ENCODE peak calls at places on chromosomes 1 and 21, in four cellular contexts. V is sigmoid colon, L is K562, F is HepG2. P is an unnamed sample. For H3K4me1, the result is how much of the 10 kb centered on the place peaks cover.

GRCh38 chr1:213661346-213661745 is 326.4 kb upstream of the PROX1 start:
- DNase-seq in V (no peak), L (no peak), F (no peak), P (no peak)

GRCh38 chr1:180267211-180267561 is 37.1 kb downstream of the LHX4 start:
- DNase-seq in V (peak), L (no peak), F (no peak), P (no peak)

GRCh38 chr21:46066843-46067331 is 31.0 kb upstream of the COL6A2 start:
- DNase-seq in V (peak), L (no peak), F (no peak), P (no peak)

GRCh38 chr1:39573736-39574624 is 2.6 kb downstream of the PABPC4 start:
- DNase-seq in V (no peak), L (no peak), F (no peak), P (no peak)

GRCh38 chr1:27031235-27032118 is 18.8 kb upstream of the TENT5B start:
- DNase-seq in V (peak), L (peak), F (no peak), P (peak)

GRCh38 chr1:192817202-192817601 is 8.4 kb downstream of the RGS2 start:
- DNase-seq in V (no peak), L (no peak), F (no peak), P (no peak)

GRCh38 chr1:3501856-3502665 is 47.6 kb downstream of the ARHGEF16 start:
- DNase-seq in V (peak), L (peak), F (peak), P (peak)

GRCh38 chr1:20593766-20594165 is 4.9 kb downstream of the CDA start:
- DNase-seq in V (no peak), L (no peak), F (no peak), P (no peak)

GRCh38 chr21:46517361-46517760 is 58.7 kb downstream of the DIP2A start:
- DNase-seq in V (no peak), L (no peak), F (no peak), P (no peak)

GRCh38 chr1:190277116-190277515 is 200.5 kb downstream of the BRINP3 start:
- DNase-seq in V (no peak), L (no peak), F (no peak), P (no peak)

GRCh38 chr1:150309758-150310495 is 11.4 kb upstream of the PRPF3 start:
- DNase-seq in V (no peak), L (no peak), F (no peak), P (no peak)

GRCh38 chr21:41602511-41602910 is 94.6 kb upstream of the TMPRSS2 start:
- DNase-seq in V (peak), L (no peak), F (no peak), P (no peak)

GRCh38 chr1:115107501-115108260 is 18.4 kb upstream of the TSPAN2 start:
- DNase-seq in V (no peak), L (no peak), F (no peak), P (no peak)

GRCh38 chr1:84497631-84498278 is 8.4 kb upstream of the SPATA1 start:
- DNase-seq in V (no peak), L (no peak), F (no peak), P (no peak)

GRCh38 chr21:33668620-33669019 is 26.3 kb downstream of the ITSN1 start:
- DNase-seq in V (no peak), L (no peak), F (no peak), P (no peak)

GRCh38 chr1:185406006-185406974 is 89.2 kb upstream of the IVNS1ABP start:
- DNase-seq in V (no peak), L (no peak), F (no peak), P (no peak)

GRCh38 chr1:26858160-26858559 is 4.8 kb upstream of the SFN start:
- DNase-seq in V (peak), L (no peak), F (no peak), P (no peak)

GRCh38 chr1:101238041-101238515 is 1.3 kb downstream of the S1PR1 start:
- DNase-seq in V (no peak), L (no peak), F (no peak), P (peak)

GRCh38 chr1:11158720-11159321 is 30.3 kb upstream of the ANGPTL7 start:
- DNase-seq in V (peak), L (no peak), F (no peak), P (no peak)

GRCh38 chr1:154352581-154353459 is 27.5 kb downstream of the ATP8B2 start:
- DNase-seq in V (no peak), L (peak), F (no peak), P (peak)

GRCh38 chr1:33443067-33443704 is 12.3 kb upstream of the PHC2 start:
- DNase-seq in V (no peak), L (no peak), F (no peak), P (no peak)

GRCh38 chr1:173504268-173504667 is 27.1 kb downstream of the PRDX6 start:
- DNase-seq in V (no peak), L (no peak), F (no peak), P (no peak)

GRCh38 chr1:49298304-49298703 is 521.6 kb upstream of the BEND5 start:
- DNase-seq in V (no peak), L (no peak), F (no peak), P (no peak)

GRCh38 chr1:101713760-101714159 is 283.0 kb downstream of the OLFM3 start:
- DNase-seq in V (no peak), L (no peak), F (no peak), P (no peak)

GRCh38 chr21:45319461-45320211 is 31.9 kb upstream of the POFUT2 start:
- DNase-seq in V (peak), L (no peak), F (no peak), P (peak)

GRCh38 chr1:246454655-246455054 is 52.4 kb downstream of the SMYD3 start:
- DNase-seq in V (no peak), L (no peak), F (no peak), P (no peak)

GRCh38 chr1:10253755-10254154 is 43.4 kb downstream of the KIF1B start:
- DNase-seq in V (peak), L (no peak), F (no peak), P (no peak)

GRCh38 chr1:31111290-31111951 is 45.9 kb upstream of the PUM1 start:
- DNase-seq in V (no peak), L (no peak), F (no peak), P (no peak)

GRCh38 chr21:41966872-41967621 is 13.2 kb upstream of the C2CD2 start:
- DNase-seq in V (no peak), L (no peak), F (no peak), P (no peak)

GRCh38 chr1:243898278-243898677 is 48.2 kb upstream of the AKT3 start:
- DNase-seq in V (no peak), L (no peak), F (no peak), P (no peak)

GRCh38 chr1:64486193-64486592 is 16.3 kb downstream of the CACHD1 start:
- DNase-seq in V (no peak), L (no peak), F (no peak), P (no peak)
- TF ChIP-seq POLR2AphosphoS5 in V (no peak), L (no peak), F (no peak), P (no peak)

GRCh38 chr1:108561731-108562326 is 1.9 kb downstream of the EEIG2 start:
- DNase-seq in V (peak), L (peak), F (peak), P (peak)

GRCh38 chr1:108560430-108561144 is 687 bp downstream of the EEIG2 start:
- DNase-seq in V (peak), L (no peak), F (peak), P (peak)

GRCh38 chr1:108559215-108560142 is at the start of gene EEIG2:
- DNase-seq in V (peak), L (peak), F (peak), P (peak)

GRCh38 chr1:108560143-108560429 is 186 bp downstream of the EEIG2 start:
- DNase-seq in V (no peak), L (no peak), F (no peak), P (no peak)

GRCh38 chr1:108561145-108561458 is 1.2 kb downstream of the EEIG2 start:
- DNase-seq in V (no peak), L (peak), F (no peak), P (no peak)
- H3K27ac ChIP-seq in V (peak), L (peak), F (no peak), P (peak)

DNA sequence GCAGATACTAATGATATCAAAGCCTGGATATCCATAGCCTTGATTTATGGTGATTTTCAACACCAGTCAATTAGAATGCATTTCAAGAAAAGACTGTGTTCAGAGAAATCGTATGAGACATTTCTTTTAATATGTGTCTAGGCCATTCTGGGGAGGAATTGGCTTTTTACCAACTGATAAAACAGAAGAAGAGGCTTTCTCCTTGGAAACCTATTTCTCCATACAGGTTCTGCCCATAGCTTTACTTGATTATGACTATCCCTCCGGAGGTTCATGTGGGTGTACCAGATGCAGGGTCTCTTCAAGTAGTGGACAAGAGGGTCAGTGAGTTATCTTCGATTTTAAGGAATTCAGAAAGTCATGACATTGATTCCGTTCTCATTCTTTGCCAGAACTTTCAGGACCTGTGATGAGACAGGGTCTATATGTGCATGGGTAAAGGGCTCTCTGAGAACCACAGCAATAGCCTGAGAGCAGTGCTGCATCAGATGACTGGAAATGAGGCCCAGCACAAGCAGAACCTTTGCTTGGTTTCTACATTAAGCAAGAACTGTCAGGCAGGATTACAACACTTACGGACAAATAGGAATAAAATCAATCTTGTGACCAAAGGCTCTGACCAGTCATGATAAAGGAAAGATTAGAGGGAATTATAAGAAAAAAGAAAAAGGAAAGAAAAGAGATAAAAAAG is 263.7 kb upstream of the SGIP1 start:
- DNase-seq in V (peak), L (no peak), F (no peak), P (peak)
- H3K4me1 ChIP-seq in V (half or more), L (under half), F (under half), P (under half)

GRCh38 chr1:167084739-167085138 is 5.4 kb downstream of the GPA33 start:
- DNase-seq in V (no peak), L (no peak), F (no peak), P (no peak)

GRCh38 chr1:167088746-167089417 is 1.3 kb downstream of the GPA33 start:
- DNase-seq in V (no peak), L (no peak), F (no peak), P (no peak)

GRCh38 chr1:167083871-167084270 is 6.3 kb downstream of the GPA33 start:
- DNase-seq in V (no peak), L (no peak), F (no peak), P (no peak)

GRCh38 chr1:167083066-167083682 is 7.0 kb downstream of the GPA33 start:
- DNase-seq in V (no peak), L (no peak), F (no peak), P (no peak)

GRCh38 chr1:167086033-167086432 is 4.1 kb downstream of the GPA33 start:
- DNase-seq in V (no peak), L (no peak), F (no peak), P (peak)
- TF ChIP-seq POLR2AphosphoS5 in V (no peak), L (no peak), F (no peak), P (no peak)

GRCh38 chr21:20999567-21000169 is 1.5 kb downstream of the NCAM2 start:
- DNase-seq in V (no peak), L (peak), F (peak), P (no peak)

GRCh38 chr21:20997308-20997632 is 939 bp upstream of the NCAM2 start:
- DNase-seq in V (no peak), L (no peak), F (no peak), P (peak)

GRCh38 chr21:20997633-20998455 is at the start of gene NCAM2:
- DNase-seq in V (peak), L (peak), F (peak), P (peak)

GRCh38 chr21:20998456-20998789 is 214 bp downstream of the NCAM2 start:
- DNase-seq in V (no peak), L (no peak), F (no peak), P (no peak)

DNA sequence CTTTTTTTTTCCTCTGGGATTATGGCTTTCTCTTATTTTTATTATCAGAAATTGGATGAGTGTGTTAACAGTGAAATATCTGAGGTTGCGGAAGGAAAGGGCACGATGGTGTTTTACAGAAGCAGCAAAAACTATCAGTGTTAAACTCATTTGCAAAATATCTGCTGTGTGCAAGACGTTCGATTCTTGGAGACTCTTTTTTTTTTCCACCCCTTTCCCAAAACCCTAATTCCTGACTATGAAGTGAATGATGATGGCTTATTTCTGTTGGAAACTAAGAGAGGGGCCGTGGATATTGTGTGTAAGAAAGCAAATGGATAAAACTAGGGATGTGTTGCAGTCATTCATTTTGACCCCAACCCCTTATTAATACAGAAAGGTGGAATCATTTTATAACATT is 677 bp downstream of the NCAM2 start:
- DNase-seq in V (no peak), L (no peak), F (no peak), P (no peak)
- H3K27ac ChIP-seq in V (peak), L (no peak), F (no peak), P (no peak)

GRCh38 chr1:54334996-54335395 is 71.2 kb downstream of the SSBP3 start:
- DNase-seq in V (no peak), L (no peak), F (no peak), P (peak)

GRCh38 chr1:54331843-54332688 is 74.1 kb downstream of the SSBP3 start:
- DNase-seq in V (no peak), L (no peak), F (no peak), P (no peak)

GRCh38 chr1:54335396-54336056 is 70.7 kb downstream of the SSBP3 start:
- DNase-seq in V (peak), L (no peak), F (no peak), P (no peak)

GRCh38 chr1:54331091-54331772 is 75.0 kb downstream of the SSBP3 start:
- DNase-seq in V (no peak), L (no peak), F (no peak), P (no peak)

DNA sequence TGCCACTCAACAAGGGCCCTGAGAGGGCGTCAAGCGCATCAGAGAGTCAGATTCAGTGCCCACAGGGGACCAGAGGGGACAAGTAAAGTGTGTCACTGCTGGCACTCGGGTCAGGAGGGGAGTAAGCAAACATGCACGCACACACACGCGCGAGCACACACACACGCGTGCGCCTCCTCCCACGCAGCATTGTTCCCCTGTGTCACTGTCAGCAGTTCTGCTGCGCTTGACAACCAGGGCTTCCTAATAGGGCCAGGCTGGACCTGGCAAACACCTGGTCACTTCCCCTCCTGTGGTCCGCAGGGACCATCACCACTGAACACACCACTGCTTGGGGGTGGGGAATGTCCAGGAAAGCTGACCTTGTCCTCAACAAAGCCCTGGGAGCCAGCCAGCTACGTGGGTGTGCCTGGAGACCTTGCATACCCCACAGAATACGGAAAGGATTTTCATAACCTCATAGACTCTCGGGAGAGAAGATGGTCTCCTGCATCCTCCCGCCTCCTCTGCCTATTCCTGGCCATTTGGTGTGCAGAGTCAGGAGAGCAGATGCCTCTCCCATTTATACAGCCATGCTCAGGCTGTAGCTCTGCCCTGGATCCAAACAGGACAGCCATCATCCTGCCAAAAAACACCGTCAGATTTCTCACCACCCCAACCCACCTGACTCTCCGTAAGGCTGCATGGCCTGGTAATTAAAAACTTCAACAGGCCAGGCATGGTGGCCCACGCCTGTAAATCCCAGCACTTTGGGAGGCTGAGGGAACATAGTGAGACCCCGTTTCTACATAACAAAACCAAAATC is 73.2 kb downstream of the SSBP3 start:
- DNase-seq in V (no peak), L (no peak), F (no peak), P (no peak)
- H3K4me1 ChIP-seq in V (half or more), L (under half), F (half or more), P (half or more)

GRCh38 chr1:46277658-46278373 is 25.6 kb downstream of the LRRC41 start:
- DNase-seq in V (no peak), L (no peak), F (no peak), P (no peak)

GRCh38 chr1:46280092-46280491 is 23.3 kb downstream of the LRRC41 start:
- DNase-seq in V (no peak), L (no peak), F (no peak), P (no peak)

GRCh38 chr1:46281021-46281420 is 22.4 kb downstream of the LRRC41 start:
- DNase-seq in V (no peak), L (no peak), F (no peak), P (peak)

GRCh38 chr1:46275030-46275337 is 27.4 kb downstream of the RAD54L start:
- DNase-seq in V (no peak), L (no peak), F (no peak), P (no peak)

DNA sequence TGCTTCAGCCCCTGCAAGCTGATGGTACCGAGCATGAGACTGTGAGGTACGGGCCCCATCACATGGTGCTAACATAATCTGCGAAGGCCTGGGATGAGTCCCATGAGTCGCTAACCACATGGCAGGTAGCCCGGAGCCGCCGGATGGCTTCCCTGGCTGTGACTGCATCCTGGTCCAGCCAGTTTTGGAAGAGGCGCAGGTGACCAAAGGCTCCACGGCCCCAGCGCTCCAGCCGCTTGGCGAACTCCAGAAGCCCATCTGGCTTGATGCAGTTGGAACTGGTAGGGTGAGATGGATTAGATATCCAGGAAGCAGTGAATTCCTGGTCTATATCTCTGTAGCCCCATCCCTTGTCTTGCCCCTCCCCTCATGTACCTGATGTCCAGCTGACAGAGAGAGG is 24.6 kb downstream of the LRRC41 start:
- DNase-seq in V (no peak), L (no peak), F (no peak), P (peak)
- TF ChIP-seq POLR2AphosphoS5 in V (no peak), L (peak), F (no peak), P (no peak)

GRCh38 chr1:93140106-93140505 is 40.1 kb downstream of the TMED5 start:
- DNase-seq in V (no peak), L (no peak), F (no peak), P (no peak)
- H3K27ac ChIP-seq in V (no peak), L (no peak), F (no peak), P (no peak)